ENCODE peak calls at places on chromosomes 11 and 22, in ten cellular contexts. One of them, this sample, is unnamed.

GRCh38 chr11:79393362-79394043 is 47.3 kb downstream of the TENM4 start:
- DNase-seq in astrocyte of the spinal cord: no peak
- DNase-seq in endothelial cell: no peak
- DNase-seq in OCI-LY7: no peak
- DNase-seq in stomach: no peak
- DNase-seq in CD8-positive, alpha-beta T cell: no peak
- DNase-seq in foreskin fibroblast: peak
- DNase-seq in A549: peak
- DNase-seq in uterus: no peak
- DNase-seq in fibroblast of mammary gland: no peak
- DNase-seq in this sample: peak

GRCh38 chr11:131064373-131064991 is 148.2 kb upstream of the SNX19 start:
- DNase-seq in astrocyte of the spinal cord: peak
- DNase-seq in endothelial cell: peak
- DNase-seq in OCI-LY7: peak
- DNase-seq in stomach: peak
- DNase-seq in CD8-positive, alpha-beta T cell: no peak
- DNase-seq in foreskin fibroblast: peak
- DNase-seq in A549: peak
- DNase-seq in uterus: no peak
- DNase-seq in fibroblast of mammary gland: peak
- DNase-seq in this sample: peak

GRCh38 chr22:38744981-38745380 is 10.8 kb downstream of the SUN2 start:
- DNase-seq in astrocyte of the spinal cord: no peak
- DNase-seq in endothelial cell: no peak
- DNase-seq in OCI-LY7: no peak
- DNase-seq in stomach: no peak
- DNase-seq in CD8-positive, alpha-beta T cell: no peak
- DNase-seq in foreskin fibroblast: no peak
- DNase-seq in A549: no peak
- DNase-seq in uterus: no peak
- DNase-seq in fibroblast of mammary gland: peak
- DNase-seq in this sample: no peak

GRCh38 chr11:92245700-92246270 is 21.2 kb downstream of the FAT3 start:
- DNase-seq in astrocyte of the spinal cord: no peak
- DNase-seq in endothelial cell: no peak
- DNase-seq in OCI-LY7: no peak
- DNase-seq in stomach: no peak
- DNase-seq in CD8-positive, alpha-beta T cell: no peak
- DNase-seq in foreskin fibroblast: no peak
- DNase-seq in A549: no peak
- DNase-seq in uterus: no peak
- DNase-seq in fibroblast of mammary gland: no peak
- DNase-seq in this sample: no peak

GRCh38 chr22:36027960-36028645 is 521 bp downstream of the RBFOX2 start:
- DNase-seq in astrocyte of the spinal cord: peak
- DNase-seq in endothelial cell: peak
- DNase-seq in OCI-LY7: peak
- DNase-seq in stomach: no peak
- DNase-seq in CD8-positive, alpha-beta T cell: no peak
- DNase-seq in foreskin fibroblast: no peak
- DNase-seq in A549: no peak
- DNase-seq in uterus: peak
- DNase-seq in fibroblast of mammary gland: no peak
- DNase-seq in this sample: peak

GRCh38 chr11:31237819-31238771 is 131.4 kb downstream of the DCDC1 start:
- DNase-seq in astrocyte of the spinal cord: no peak
- DNase-seq in endothelial cell: no peak
- DNase-seq in OCI-LY7: no peak
- DNase-seq in stomach: no peak
- DNase-seq in CD8-positive, alpha-beta T cell: no peak
- DNase-seq in foreskin fibroblast: no peak
- DNase-seq in A549: peak
- DNase-seq in uterus: no peak
- DNase-seq in fibroblast of mammary gland: peak
- DNase-seq in this sample: peak

GRCh38 chr22:24093855-24094254 is 82.8 kb downstream of the CABIN1 start:
- DNase-seq in astrocyte of the spinal cord: no peak
- DNase-seq in endothelial cell: no peak
- DNase-seq in OCI-LY7: no peak
- DNase-seq in stomach: no peak
- DNase-seq in CD8-positive, alpha-beta T cell: no peak
- DNase-seq in foreskin fibroblast: no peak
- DNase-seq in A549: peak
- DNase-seq in uterus: no peak
- DNase-seq in fibroblast of mammary gland: no peak
- DNase-seq in this sample: no peak

GRCh38 chr11:119791047-119791446 is 62.0 kb upstream of the NECTIN1 start:
- DNase-seq in astrocyte of the spinal cord: no peak
- DNase-seq in endothelial cell: no peak
- DNase-seq in OCI-LY7: no peak
- DNase-seq in stomach: no peak
- DNase-seq in CD8-positive, alpha-beta T cell: no peak
- DNase-seq in foreskin fibroblast: no peak
- DNase-seq in A549: no peak
- DNase-seq in uterus: no peak
- DNase-seq in fibroblast of mammary gland: no peak
- DNase-seq in this sample: no peak

GRCh38 chr22:27605390-27605789 is 196.2 kb downstream of the MN1 start:
- DNase-seq in astrocyte of the spinal cord: no peak
- DNase-seq in endothelial cell: no peak
- DNase-seq in OCI-LY7: no peak
- DNase-seq in stomach: no peak
- DNase-seq in CD8-positive, alpha-beta T cell: no peak
- DNase-seq in foreskin fibroblast: no peak
- DNase-seq in A549: no peak
- DNase-seq in uterus: no peak
- DNase-seq in fibroblast of mammary gland: no peak
- DNase-seq in this sample: no peak

GRCh38 chr22:27601195-27601594 is 200.4 kb downstream of the MN1 start:
- DNase-seq in astrocyte of the spinal cord: no peak
- DNase-seq in endothelial cell: no peak
- DNase-seq in OCI-LY7: no peak
- DNase-seq in stomach: no peak
- DNase-seq in CD8-positive, alpha-beta T cell: no peak
- DNase-seq in foreskin fibroblast: no peak
- DNase-seq in A549: no peak
- DNase-seq in uterus: no peak
- DNase-seq in fibroblast of mammary gland: no peak
- DNase-seq in this sample: no peak

GRCh38 chr22:27602390-27602789 is 199.2 kb downstream of the MN1 start:
- DNase-seq in astrocyte of the spinal cord: no peak
- DNase-seq in endothelial cell: no peak
- DNase-seq in OCI-LY7: no peak
- DNase-seq in stomach: no peak
- DNase-seq in CD8-positive, alpha-beta T cell: no peak
- DNase-seq in foreskin fibroblast: no peak
- DNase-seq in A549: no peak
- DNase-seq in uterus: no peak
- DNase-seq in fibroblast of mammary gland: no peak
- DNase-seq in this sample: no peak

GRCh38 chr22:27603823-27604190 is 197.7 kb downstream of the MN1 start:
- DNase-seq in astrocyte of the spinal cord: peak
- DNase-seq in endothelial cell: no peak
- DNase-seq in OCI-LY7: no peak
- DNase-seq in stomach: no peak
- DNase-seq in CD8-positive, alpha-beta T cell: no peak
- DNase-seq in foreskin fibroblast: no peak
- DNase-seq in A549: no peak
- DNase-seq in uterus: no peak
- DNase-seq in fibroblast of mammary gland: no peak
- DNase-seq in this sample: no peak

GRCh38 chr22:27603111-27603822 is 198.3 kb downstream of the MN1 start:
- DNase-seq in astrocyte of the spinal cord: no peak
- DNase-seq in endothelial cell: no peak
- DNase-seq in OCI-LY7: no peak
- DNase-seq in stomach: no peak
- DNase-seq in CD8-positive, alpha-beta T cell: no peak
- DNase-seq in foreskin fibroblast: no peak
- DNase-seq in A549: no peak
- DNase-seq in uterus: no peak
- DNase-seq in fibroblast of mammary gland: no peak
- DNase-seq in this sample: no peak
- TF ChIP-seq CTCF in astrocyte of the spinal cord: peak
- TF ChIP-seq CTCF in endothelial cell: no peak
- TF ChIP-seq CTCF in OCI-LY7: no peak
- TF ChIP-seq CTCF in stomach: no peak
- TF ChIP-seq CTCF in CD8-positive, alpha-beta T cell: no peak
- TF ChIP-seq CTCF in foreskin fibroblast: no peak
- TF ChIP-seq CTCF in A549: no peak
- TF ChIP-seq CTCF in uterus: no peak
- TF ChIP-seq CTCF in fibroblast of mammary gland: no peak
- TF ChIP-seq CTCF in this sample: no peak

DNA sequence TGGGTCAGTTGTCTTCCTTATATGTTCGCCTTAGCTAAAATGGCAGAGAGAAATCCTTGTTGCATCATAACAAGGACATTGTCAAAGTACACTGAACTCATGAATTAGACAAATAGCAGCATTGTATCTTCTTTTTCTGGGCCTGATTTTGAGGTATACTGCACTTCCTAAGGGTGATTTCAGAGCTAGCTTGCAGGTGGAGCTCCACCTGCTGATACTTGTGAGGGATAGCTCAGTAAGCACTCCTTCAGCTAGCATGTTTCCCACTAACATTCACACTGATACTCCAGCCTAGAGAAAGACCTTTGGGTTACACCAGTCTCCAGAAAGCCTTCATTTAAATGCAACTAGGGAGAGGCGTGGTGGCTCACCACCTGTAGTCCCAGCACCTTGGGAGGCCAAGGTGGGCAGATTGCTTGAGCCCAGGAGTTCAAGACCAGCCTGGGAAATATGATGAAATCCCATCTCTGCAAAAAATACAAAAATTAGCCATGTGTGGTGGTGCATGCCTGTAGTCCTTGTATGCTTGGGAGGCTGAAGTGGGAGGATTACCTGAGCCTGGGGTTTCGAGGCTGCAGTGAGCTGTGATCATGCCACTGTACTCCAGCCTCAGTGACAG is 29.8 kb downstream of the JAM3 start:
- DNase-seq in astrocyte of the spinal cord: no peak
- DNase-seq in endothelial cell: no peak
- DNase-seq in OCI-LY7: peak
- DNase-seq in stomach: no peak
- DNase-seq in CD8-positive, alpha-beta T cell: no peak
- DNase-seq in foreskin fibroblast: no peak
- DNase-seq in A549: peak
- DNase-seq in uterus: no peak
- DNase-seq in fibroblast of mammary gland: no peak
- DNase-seq in this sample: no peak
- TF ChIP-seq CTCF in astrocyte of the spinal cord: peak
- TF ChIP-seq CTCF in endothelial cell: no peak
- TF ChIP-seq CTCF in OCI-LY7: peak
- TF ChIP-seq CTCF in stomach: no peak
- TF ChIP-seq CTCF in CD8-positive, alpha-beta T cell: no peak
- TF ChIP-seq CTCF in foreskin fibroblast: no peak
- TF ChIP-seq CTCF in A549: no peak
- TF ChIP-seq CTCF in uterus: no peak
- TF ChIP-seq CTCF in fibroblast of mammary gland: peak
- TF ChIP-seq CTCF in this sample: no peak

GRCh38 chr11:13321431-13321830 is 43.8 kb downstream of the BMAL1 start:
- DNase-seq in astrocyte of the spinal cord: no peak
- DNase-seq in endothelial cell: no peak
- DNase-seq in OCI-LY7: no peak
- DNase-seq in stomach: no peak
- DNase-seq in CD8-positive, alpha-beta T cell: no peak
- DNase-seq in foreskin fibroblast: no peak
- DNase-seq in A549: no peak
- DNase-seq in uterus: no peak
- DNase-seq in fibroblast of mammary gland: no peak
- DNase-seq in this sample: no peak

GRCh38 chr11:13317293-13318080 is 39.9 kb downstream of the BMAL1 start:
- DNase-seq in astrocyte of the spinal cord: no peak
- DNase-seq in endothelial cell: no peak
- DNase-seq in OCI-LY7: no peak
- DNase-seq in stomach: no peak
- DNase-seq in CD8-positive, alpha-beta T cell: no peak
- DNase-seq in foreskin fibroblast: no peak
- DNase-seq in A549: no peak
- DNase-seq in uterus: no peak
- DNase-seq in fibroblast of mammary gland: peak
- DNase-seq in this sample: no peak

GRCh38 chr11:13318498-13319295 is 41.1 kb downstream of the BMAL1 start:
- DNase-seq in astrocyte of the spinal cord: no peak
- DNase-seq in endothelial cell: no peak
- DNase-seq in OCI-LY7: no peak
- DNase-seq in stomach: no peak
- DNase-seq in CD8-positive, alpha-beta T cell: no peak
- DNase-seq in foreskin fibroblast: no peak
- DNase-seq in A549: no peak
- DNase-seq in uterus: no peak
- DNase-seq in fibroblast of mammary gland: no peak
- DNase-seq in this sample: no peak

GRCh38 chr11:13324141-13324540 is 46.6 kb downstream of the BMAL1 start:
- DNase-seq in astrocyte of the spinal cord: no peak
- DNase-seq in endothelial cell: no peak
- DNase-seq in OCI-LY7: no peak
- DNase-seq in stomach: no peak
- DNase-seq in CD8-positive, alpha-beta T cell: no peak
- DNase-seq in foreskin fibroblast: no peak
- DNase-seq in A549: no peak
- DNase-seq in uterus: no peak
- DNase-seq in fibroblast of mammary gland: no peak
- DNase-seq in this sample: no peak

DNA sequence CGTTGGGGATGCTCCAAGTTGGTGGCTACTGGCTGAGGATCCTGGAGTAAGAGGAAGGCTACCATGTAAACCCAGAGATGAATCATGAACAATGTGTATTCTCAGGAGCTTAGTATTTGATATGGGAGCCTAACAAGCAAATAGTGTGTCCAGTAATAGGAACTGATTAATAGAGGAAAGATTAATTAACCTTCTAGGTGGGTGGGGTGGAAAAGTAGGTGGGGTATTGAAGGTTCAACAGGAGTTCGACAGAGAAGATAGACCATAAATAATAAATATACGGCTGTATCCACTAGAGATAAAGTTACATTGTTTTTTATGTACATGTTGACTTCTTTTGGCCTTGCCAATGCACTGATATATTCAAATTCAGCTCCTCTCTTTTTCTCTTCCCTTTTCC is 43.1 kb downstream of the BMAL1 start:
- DNase-seq in astrocyte of the spinal cord: no peak
- DNase-seq in endothelial cell: no peak
- DNase-seq in OCI-LY7: no peak
- DNase-seq in stomach: no peak
- DNase-seq in CD8-positive, alpha-beta T cell: no peak
- DNase-seq in foreskin fibroblast: no peak
- DNase-seq in A549: no peak
- DNase-seq in uterus: no peak
- DNase-seq in fibroblast of mammary gland: no peak
- DNase-seq in this sample: no peak
- TF ChIP-seq CTCF in astrocyte of the spinal cord: no peak
- TF ChIP-seq CTCF in endothelial cell: no peak
- TF ChIP-seq CTCF in OCI-LY7: no peak
- TF ChIP-seq CTCF in stomach: no peak
- TF ChIP-seq CTCF in CD8-positive, alpha-beta T cell: no peak
- TF ChIP-seq CTCF in foreskin fibroblast: no peak
- TF ChIP-seq CTCF in A549: no peak
- TF ChIP-seq CTCF in uterus: no peak
- TF ChIP-seq CTCF in fibroblast of mammary gland: no peak
- TF ChIP-seq CTCF in this sample: no peak

DNA sequence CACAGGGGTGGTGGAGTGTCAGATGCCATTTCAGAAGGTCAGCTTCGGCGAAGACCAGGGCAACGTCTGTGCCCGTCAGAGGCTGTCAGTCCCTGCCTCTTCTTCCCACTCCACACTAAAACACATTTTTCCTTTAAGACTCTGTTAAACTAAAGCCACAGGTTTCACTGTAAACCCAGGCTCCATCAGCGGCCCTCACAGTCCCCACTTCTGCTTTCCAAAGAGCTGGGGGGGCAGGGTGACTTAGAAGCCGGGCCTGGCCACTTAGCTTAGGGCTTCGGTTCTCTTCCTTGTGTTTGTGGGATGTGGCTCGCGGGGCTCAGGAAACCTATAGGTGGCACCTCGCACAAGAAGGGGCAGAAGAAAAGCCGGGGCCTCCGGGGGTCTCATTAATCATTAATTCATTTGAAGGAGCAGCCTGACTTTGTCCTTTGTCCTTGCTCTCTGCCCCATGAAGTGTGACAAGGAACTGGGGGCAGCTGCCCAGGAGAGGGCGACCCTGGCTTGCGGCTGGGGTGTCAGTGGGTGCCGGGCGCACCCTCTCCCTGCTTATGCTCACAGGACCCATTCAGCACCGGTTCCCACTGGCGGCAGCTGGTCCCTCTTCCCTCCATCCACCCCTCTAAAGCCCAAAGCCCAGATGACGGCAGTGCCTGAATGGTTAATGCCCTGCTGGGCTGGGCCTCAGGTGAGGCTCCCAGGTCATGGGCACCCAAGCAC is 4.1 kb downstream of the SLC25A45 start:
- DNase-seq in astrocyte of the spinal cord: no peak
- DNase-seq in endothelial cell: no peak
- DNase-seq in OCI-LY7: peak
- DNase-seq in stomach: no peak
- DNase-seq in CD8-positive, alpha-beta T cell: peak
- DNase-seq in foreskin fibroblast: no peak
- DNase-seq in A549: peak
- DNase-seq in uterus: no peak
- DNase-seq in fibroblast of mammary gland: no peak
- DNase-seq in this sample: no peak
- TF ChIP-seq CTCF in astrocyte of the spinal cord: no peak
- TF ChIP-seq CTCF in endothelial cell: no peak
- TF ChIP-seq CTCF in OCI-LY7: peak
- TF ChIP-seq CTCF in stomach: no peak
- TF ChIP-seq CTCF in CD8-positive, alpha-beta T cell: no peak
- TF ChIP-seq CTCF in foreskin fibroblast: no peak
- TF ChIP-seq CTCF in A549: peak
- TF ChIP-seq CTCF in uterus: no peak
- TF ChIP-seq CTCF in fibroblast of mammary gland: no peak
- TF ChIP-seq CTCF in this sample: peak